ENCODE peak calls at places on chromosomes 2 and 18, in ten cellular contexts. X is HCT116, J is heart left ventricle, S is body of pancreas, A is adrenal gland, W is lower leg skin, K is transverse colon, O is sigmoid colon, D is NB4, V is stomach. U is an unnamed sample.

GRCh38 chr18:54020971-54021370 is 203.5 kb downstream of the MBD2 start:
- DNase-seq in A (no peak), O (no peak), V (no peak), D (no peak), K (no peak), J (no peak), W (no peak), X (no peak), S (no peak), U (no peak)

GRCh38 chr2:239566162-239566994 is 165.6 kb upstream of the HDAC4 start:
- DNase-seq in O (peak; percentile 57), S (no peak), W (no peak), K (no peak), D (no peak), X (no peak), V (no peak), A (no peak), J (no peak), U (no peak)

GRCh38 chr18:62935994-62936393 is 220.7 kb downstream of the PHLPP1 start:
- DNase-seq in A (no peak), V (no peak), S (no peak), J (no peak), D (no peak), K (no peak), O (no peak), W (no peak), X (no peak), U (no peak)

GRCh38 chr2:61178603-61179545 is 16.9 kb downstream of the C2orf74 start:
- DNase-seq in W (no peak), V (no peak), A (no peak), S (peak; percentile 30), O (no peak), D (no peak), K (no peak), J (peak; percentile 36), X (no peak), U (no peak)

GRCh38 chr2:158381205-158381604 is 75.3 kb downstream of the CCDC148 start:
- DNase-seq in W (no peak), K (no peak), J (no peak), A (no peak), V (no peak), O (no peak), S (no peak), D (no peak), X (no peak), U (no peak)

GRCh38 chr2:42161444-42161843 is 7.7 kb upstream of the EML4 start:
- DNase-seq in A (no peak), V (no peak), O (no peak), J (no peak), W (no peak), K (no peak), X (no peak), S (no peak), D (no peak), U (no peak)

GRCh38 chr2:230891108-230891507 is 26.4 kb downstream of the ITM2C start:
- DNase-seq in X (no peak), W (no peak), J (no peak), A (peak; percentile 32), V (no peak), O (no peak), D (peak; percentile 58), S (no peak), K (no peak), U (no peak)

GRCh38 chr2:11398710-11399109 is 54.3 kb upstream of the ROCK2 start:
- DNase-seq in K (peak; percentile 82), X (no peak), S (peak; percentile 35), W (peak; percentile 60), A (no peak), D (no peak), V (peak; percentile 83), J (peak; percentile 78), O (no peak), U (no peak)

GRCh38 chr2:48045613-48046012 is 139.3 kb upstream of the FBXO11 start:
- DNase-seq in A (no peak), X (no peak), K (no peak), S (no peak), D (no peak), J (no peak), W (no peak), V (no peak), O (no peak), U (no peak)

GRCh38 chr2:191382801-191383200 is 137.6 kb downstream of the MYO1B start:
- DNase-seq in W (no peak), X (no peak), A (no peak), K (peak; percentile 81), V (peak; percentile 79), O (no peak), J (peak; percentile 47), D (no peak), S (peak; percentile 87), U (no peak)

GRCh38 chr18:78875268-78875997 is 104.2 kb upstream of the SALL3 start:
- DNase-seq in S (peak; percentile 29), X (peak; percentile 19), O (no peak), V (no peak), J (no peak), W (no peak), A (peak; percentile 47), D (peak; percentile 50), K (peak; percentile 25), U (no peak)

GRCh38 chr2:101775092-101775491 is 77.6 kb downstream of the MAP4K4 start:
- DNase-seq in W (no peak), D (no peak), X (no peak), V (no peak), S (no peak), O (no peak), K (no peak), J (no peak), A (no peak), U (no peak)

GRCh38 chr2:239360008-239360407 is 40.8 kb downstream of the HDAC4 start:
- DNase-seq in O (peak; percentile 46), X (no peak), D (no peak), V (no peak), J (no peak), K (no peak), S (no peak), A (peak; percentile 6), W (peak; percentile 77), U (no peak)

GRCh38 chr2:177906041-177906718 is 166.4 kb downstream of the PDE11A start:
- DNase-seq in W (peak; percentile 88), J (peak; percentile 35), V (peak; percentile 67), S (peak; percentile 70), K (peak; percentile 65), X (peak; percentile 63), A (peak; percentile 43), D (peak; percentile 76), O (no peak), U (peak; percentile 34)

GRCh38 chr2:24435391-24436316 is 55.4 kb upstream of the NCOA1 start:
- DNase-seq in D (no peak), K (peak; percentile 53), V (peak; percentile 64), J (peak; percentile 86), O (peak; percentile 90), W (peak; percentile 88), A (peak; percentile 73), S (peak; percentile 68), X (no peak), U (no peak)

GRCh38 chr2:99545066-99545465 is 55.2 kb upstream of the REV1 start:
- DNase-seq in W (no peak), J (no peak), O (no peak), V (no peak), X (no peak), A (no peak), S (no peak), K (no peak), D (no peak), U (peak; percentile 45)

GRCh38 chr2:44342854-44343253 is 18.4 kb downstream of the PREPL start:
- DNase-seq in J (no peak), S (peak; percentile 30), X (no peak), A (no peak), D (peak; percentile 48), O (no peak), K (no peak), W (no peak), V (no peak), U (no peak)

GRCh38 chr18:12811191-12811950 is 72.7 kb downstream of the PTPN2 start:
- DNase-seq in D (no peak), X (peak; percentile 28), W (no peak), K (no peak), S (no peak), V (no peak), J (no peak), O (no peak), A (no peak), U (no peak)

GRCh38 chr2:182015334-182016109 is 29.9 kb downstream of the PPP1R1C start:
- DNase-seq in S (no peak), X (no peak), J (no peak), W (no peak), O (no peak), K (no peak), A (no peak), D (no peak), V (no peak), U (no peak)

GRCh38 chr2:68721482-68722071 is 13.0 kb upstream of the ARHGAP25 start:
- DNase-seq in J (no peak), X (peak; percentile 68), K (peak; percentile 35), S (no peak), A (no peak), D (peak; percentile 61), O (no peak), W (no peak), V (peak; percentile 60), U (no peak)

GRCh38 chr2:196528486-196529223 is 110.9 kb upstream of the CCDC150 start:
- DNase-seq in A (no peak), V (no peak), K (no peak), D (no peak), X (no peak), W (no peak), S (no peak), J (no peak), O (no peak), U (no peak)

GRCh38 chr2:173355132-173355865 is 627 bp downstream of the CDCA7 start:
- DNase-seq in K (peak; percentile 47), J (peak; percentile 41), W (peak; percentile 86), O (no peak), S (peak; percentile 40), V (peak; percentile 31), X (peak; percentile 28), D (peak; percentile 93), A (peak; percentile 21), U (peak; percentile 42)
- TF ChIP-seq POLR2A in K (no peak), J (no peak), W (no peak), O (no peak), S (no peak), V (no peak), X (no peak), D (peak; percentile 52), A (no peak), U (no peak)

GRCh38 chr2:127504552-127505460 is 21.5 kb downstream of the IWS1 start:
- DNase-seq in X (no peak), K (no peak), J (no peak), S (no peak), O (no peak), V (no peak), A (no peak), D (no peak), W (no peak), U (no peak)
- TF ChIP-seq POLR2A in X (no peak), K (no peak), J (no peak), S (no peak), O (no peak), V (no peak), A (no peak), D (no peak), W (no peak), U (no peak)

GRCh38 chr2:194455358-194455757 is 1201.7 kb upstream of the SLC39A10 start:
- DNase-seq in S (no peak), D (no peak), A (no peak), J (no peak), X (no peak), V (no peak), K (no peak), W (no peak), O (no peak), U (no peak)
- TF ChIP-seq POLR2A in S (no peak), D (no peak), A (no peak), J (no peak), X (no peak), V (no peak), K (no peak), W (no peak), O (no peak), U (no peak)

GRCh38 chr18:75209129-75209951 is at the start of gene PTGR3:
- DNase-seq in O (peak; percentile 94), D (peak; percentile 94), S (peak; percentile 82), J (peak; percentile 94), X (peak; percentile 67), K (peak; percentile 87), A (peak; percentile 92), W (peak; percentile 96), V (peak; percentile 78), U (peak; percentile 44)
- TF ChIP-seq POLR2A in O (no peak), D (peak; percentile 20), S (peak; percentile 68), J (peak; percentile 56), X (no peak), K (peak; percentile 41), A (no peak), W (no peak), V (no peak), U (peak; percentile 24)

U was measured in H54.